ENCODE peak calls at places on chromosomes 13 and 19, in six cellular contexts. One of them, this sample, is unnamed.

GRCh38 chr19:41192574-41193419 is at the start of gene CYP2S1:
- DNase-seq in K562: peak
- DNase-seq in GM12878: no peak
- DNase-seq in GM12891: no peak
- DNase-seq in H1: no peak
- DNase-seq in HepG2: no peak
- DNase-seq in this sample: no peak

GRCh38 chr13:70249332-70250064 is 141.2 kb upstream of the KLHL1 start:
- DNase-seq in GM12878: no peak
- DNase-seq in K562: no peak
- DNase-seq in HepG2: peak
- DNase-seq in GM12891: no peak
- DNase-seq in H1: peak
- DNase-seq in this sample: no peak

GRCh38 chr13:76884167-76884566 is 2.0 kb downstream of the KCTD12 start:
- DNase-seq in HepG2: no peak
- DNase-seq in K562: no peak
- DNase-seq in GM12878: no peak
- DNase-seq in H1: peak
- DNase-seq in GM12891: no peak
- DNase-seq in this sample: no peak

GRCh38 chr13:49579501-49579900 is 5.9 kb downstream of the RCBTB1 start:
- DNase-seq in H1: no peak
- DNase-seq in HepG2: no peak
- DNase-seq in GM12878: no peak
- DNase-seq in GM12891: no peak
- DNase-seq in K562: no peak
- DNase-seq in this sample: no peak

GRCh38 chr13:99289674-99290337 is 17.4 kb downstream of the GPR183 start:
- DNase-seq in GM12878: no peak
- DNase-seq in HepG2: no peak
- DNase-seq in GM12891: no peak
- DNase-seq in K562: no peak
- DNase-seq in H1: no peak
- DNase-seq in this sample: no peak

GRCh38 chr13:59360108-59360507 is 803.6 kb downstream of the DIAPH3 start:
- DNase-seq in H1: no peak
- DNase-seq in GM12878: no peak
- DNase-seq in GM12891: no peak
- DNase-seq in HepG2: no peak
- DNase-seq in K562: no peak
- DNase-seq in this sample: no peak

GRCh38 chr13:75151081-75151643 is 330.8 kb downstream of the TBC1D4 start:
- DNase-seq in H1: no peak
- DNase-seq in K562: no peak
- DNase-seq in HepG2: no peak
- DNase-seq in GM12878: no peak
- DNase-seq in GM12891: no peak
- DNase-seq in this sample: no peak

GRCh38 chr13:49435992-49436391 is 7.9 kb downstream of the CAB39L start:
- DNase-seq in HepG2: no peak
- DNase-seq in H1: no peak
- DNase-seq in K562: no peak
- DNase-seq in GM12878: no peak
- DNase-seq in GM12891: no peak
- DNase-seq in this sample: no peak

GRCh38 chr19:55468054-55468393 is 3.5 kb upstream of the C19orf85 start:
- DNase-seq in H1: no peak
- DNase-seq in HepG2: no peak
- DNase-seq in GM12878: no peak
- DNase-seq in K562: no peak
- DNase-seq in GM12891: no peak
- DNase-seq in this sample: no peak

GRCh38 chr19:55465460-55466245 is 1.1 kb upstream of the C19orf85 start:
- DNase-seq in K562: no peak
- DNase-seq in GM12891: no peak
- DNase-seq in H1: no peak
- DNase-seq in HepG2: no peak
- DNase-seq in GM12878: no peak
- DNase-seq in this sample: no peak

GRCh38 chr19:55464669-55465068 is at the start of gene C19orf85:
- DNase-seq in K562: no peak
- DNase-seq in H1: no peak
- DNase-seq in GM12891: no peak
- DNase-seq in HepG2: no peak
- DNase-seq in GM12878: no peak
- DNase-seq in this sample: no peak

GRCh38 chr19:55466246-55466614 is 1.7 kb upstream of the C19orf85 start:
- DNase-seq in GM12891: no peak
- DNase-seq in H1: no peak
- DNase-seq in GM12878: no peak
- DNase-seq in K562: no peak
- DNase-seq in HepG2: no peak
- DNase-seq in this sample: no peak

DNA sequence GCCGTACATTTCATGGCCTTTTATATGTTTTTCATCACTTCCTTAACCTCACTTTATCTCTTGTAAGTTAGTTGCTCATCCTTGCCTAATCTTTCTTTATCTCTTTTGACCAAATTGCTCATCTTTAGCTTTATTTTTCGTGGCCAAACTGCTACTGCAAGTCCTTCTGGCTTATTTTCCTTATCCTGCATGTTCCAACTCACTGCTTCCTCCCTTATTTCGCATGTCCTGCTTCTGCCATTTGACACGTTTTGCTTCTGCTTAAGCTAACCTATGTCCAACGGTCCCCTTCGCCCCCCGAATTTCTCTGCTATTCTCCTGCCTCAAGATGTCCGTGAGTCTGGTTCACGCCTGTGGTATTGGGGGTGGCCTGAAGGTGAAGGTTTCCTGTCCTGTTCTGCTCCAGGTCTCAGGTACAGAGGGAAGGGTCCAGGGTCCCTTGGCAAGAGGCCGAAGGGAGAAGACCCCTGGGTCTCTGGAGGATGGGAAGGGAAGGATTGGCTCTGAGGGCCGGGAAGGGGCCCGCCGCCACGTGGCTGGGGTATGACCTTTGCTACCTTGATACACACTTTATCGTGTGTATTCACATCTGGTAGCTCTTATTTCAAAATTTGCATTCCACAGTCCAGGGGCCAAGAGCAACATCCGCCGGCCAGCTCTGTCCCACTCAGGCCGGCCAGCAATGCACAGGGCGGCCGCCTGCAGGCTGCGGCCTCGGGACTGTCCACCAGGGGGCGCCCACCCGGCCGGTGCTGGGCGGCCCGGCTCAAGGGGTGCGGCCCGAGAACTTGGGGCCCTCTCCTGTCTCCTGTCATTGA is 2.9 kb upstream of the C19orf85 start:
- DNase-seq in GM12891: peak
- DNase-seq in GM12878: no peak
- DNase-seq in K562: peak
- DNase-seq in HepG2: peak
- DNase-seq in H1: no peak
- DNase-seq in this sample: peak
- TF ChIP-seq POLR2A in GM12891: no peak
- TF ChIP-seq POLR2A in GM12878: no peak
- TF ChIP-seq POLR2A in K562: no peak
- TF ChIP-seq POLR2A in HepG2: no peak
- TF ChIP-seq POLR2A in H1: no peak
- TF ChIP-seq POLR2A in this sample: no peak

GRCh38 chr19:55079400-55080038 is 3.9 kb downstream of the EPS8L1 start:
- DNase-seq in HepG2: no peak
- DNase-seq in H1: no peak
- DNase-seq in K562: no peak
- DNase-seq in GM12891: no peak
- DNase-seq in GM12878: no peak
- DNase-seq in this sample: no peak

GRCh38 chr19:55080121-55080914 is 4.6 kb downstream of the EPS8L1 start:
- DNase-seq in HepG2: peak
- DNase-seq in GM12878: no peak
- DNase-seq in K562: peak
- DNase-seq in GM12891: no peak
- DNase-seq in H1: no peak
- DNase-seq in this sample: no peak

GRCh38 chr19:55082023-55082851 is 6.6 kb downstream of the EPS8L1 start:
- DNase-seq in GM12878: no peak
- DNase-seq in GM12891: no peak
- DNase-seq in K562: peak
- DNase-seq in HepG2: no peak
- DNase-seq in H1: no peak
- DNase-seq in this sample: no peak

GRCh38 chr19:55081773-55082022 is 6.0 kb downstream of the EPS8L1 start:
- DNase-seq in H1: no peak
- DNase-seq in GM12891: no peak
- DNase-seq in HepG2: no peak
- DNase-seq in GM12878: no peak
- DNase-seq in K562: no peak
- DNase-seq in this sample: no peak

GRCh38 chr19:55080915-55081772 is 5.5 kb downstream of the EPS8L1 start:
- DNase-seq in K562: peak
- DNase-seq in GM12891: peak
- DNase-seq in H1: peak
- DNase-seq in HepG2: peak
- DNase-seq in GM12878: peak
- DNase-seq in this sample: peak
- TF ChIP-seq TAF1 in K562: peak
- TF ChIP-seq TAF1 in GM12891: no peak
- TF ChIP-seq TAF1 in H1: peak
- TF ChIP-seq TAF1 in HepG2: no peak
- TF ChIP-seq TAF1 in GM12878: no peak
- TF ChIP-seq TAF1 in this sample: no peak

GRCh38 chr19:8611391-8611883 is 922 bp upstream of the ADAMTS10 start:
- DNase-seq in H1: no peak
- DNase-seq in HepG2: no peak
- DNase-seq in GM12878: no peak
- DNase-seq in GM12891: no peak
- DNase-seq in K562: no peak
- DNase-seq in this sample: no peak

GRCh38 chr19:8608858-8609209 is 1.7 kb downstream of the ADAMTS10 start:
- DNase-seq in GM12891: no peak
- DNase-seq in GM12878: no peak
- DNase-seq in HepG2: no peak
- DNase-seq in K562: no peak
- DNase-seq in H1: no peak
- DNase-seq in this sample: no peak

GRCh38 chr19:8610928-8611284 is 391 bp upstream of the ADAMTS10 start:
- DNase-seq in GM12891: no peak
- DNase-seq in GM12878: no peak
- DNase-seq in K562: no peak
- DNase-seq in HepG2: no peak
- DNase-seq in H1: no peak
- DNase-seq in this sample: no peak

GRCh38 chr19:8610041-8610927 is at the start of gene ADAMTS10:
- DNase-seq in GM12891: no peak
- DNase-seq in H1: no peak
- DNase-seq in HepG2: no peak
- DNase-seq in K562: peak
- DNase-seq in GM12878: no peak
- DNase-seq in this sample: no peak

DNA sequence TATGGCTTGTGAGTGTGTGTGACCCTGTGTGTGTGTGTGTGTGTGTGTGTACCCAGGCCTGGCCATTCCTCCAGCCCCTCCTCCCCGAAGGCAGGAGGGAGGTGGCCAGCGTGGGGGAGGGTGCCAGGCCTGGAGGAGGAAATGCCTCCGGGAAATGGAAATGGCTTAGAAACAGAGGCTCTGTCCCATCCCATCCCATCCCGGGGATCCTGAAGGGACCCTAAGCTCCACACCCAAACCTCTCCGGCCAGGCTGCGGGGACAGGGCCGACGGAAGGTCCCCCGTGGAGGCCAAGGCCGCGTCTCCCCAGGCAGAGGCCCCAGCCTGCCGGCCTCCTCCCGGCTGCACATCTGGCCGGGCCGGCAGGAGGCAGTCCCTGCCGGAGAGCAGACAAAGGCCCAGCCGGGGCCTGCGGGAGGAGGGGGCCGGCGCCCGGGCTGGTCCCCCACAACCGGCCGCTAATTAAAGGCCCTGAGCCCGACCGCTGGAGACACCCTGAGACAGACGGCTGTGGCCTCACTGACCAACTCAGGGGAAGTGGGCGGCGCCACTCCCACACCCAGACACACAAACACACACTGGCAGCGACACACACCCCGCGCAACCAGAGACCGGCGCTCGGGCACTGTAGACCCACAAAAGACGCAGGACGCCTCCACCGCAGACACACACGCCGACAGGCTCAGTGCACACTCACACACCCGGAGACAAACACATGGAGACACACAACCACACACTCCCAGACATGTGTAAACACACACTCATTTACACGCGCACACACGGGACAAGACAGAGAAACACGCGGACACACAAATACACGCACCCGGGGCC is 1.1 kb downstream of the ADAMTS10 start:
- DNase-seq in K562: peak
- DNase-seq in HepG2: peak
- DNase-seq in GM12878: no peak
- DNase-seq in GM12891: no peak
- DNase-seq in H1: peak
- DNase-seq in this sample: no peak
- TF ChIP-seq POLR2AphosphoS5 in K562: no peak
- TF ChIP-seq POLR2AphosphoS5 in HepG2: no peak
- TF ChIP-seq POLR2AphosphoS5 in GM12878: no peak
- TF ChIP-seq POLR2AphosphoS5 in GM12891: no peak
- TF ChIP-seq POLR2AphosphoS5 in H1: no peak
- TF ChIP-seq POLR2AphosphoS5 in this sample: no peak

GRCh38 chr19:459724-460511 is 915 bp downstream of the SHC2 start:
- DNase-seq in HepG2: peak
- DNase-seq in K562: peak
- DNase-seq in GM12878: no peak
- DNase-seq in GM12891: no peak
- DNase-seq in H1: no peak
- DNase-seq in this sample: no peak

GRCh38 chr19:461664-462551 is 1.1 kb upstream of the SHC2 start:
- DNase-seq in H1: no peak
- DNase-seq in GM12878: no peak
- DNase-seq in GM12891: no peak
- DNase-seq in K562: peak
- DNase-seq in HepG2: peak
- DNase-seq in this sample: no peak

GRCh38 chr19:458091-459042 is 2.5 kb downstream of the SHC2 start:
- DNase-seq in K562: no peak
- DNase-seq in H1: no peak
- DNase-seq in GM12891: no peak
- DNase-seq in HepG2: no peak
- DNase-seq in GM12878: no peak
- DNase-seq in this sample: no peak

GRCh38 chr19:463483-464130 is 2.8 kb upstream of the SHC2 start:
- DNase-seq in GM12878: no peak
- DNase-seq in H1: no peak
- DNase-seq in HepG2: no peak
- DNase-seq in K562: no peak
- DNase-seq in GM12891: no peak
- DNase-seq in this sample: no peak

DNA sequence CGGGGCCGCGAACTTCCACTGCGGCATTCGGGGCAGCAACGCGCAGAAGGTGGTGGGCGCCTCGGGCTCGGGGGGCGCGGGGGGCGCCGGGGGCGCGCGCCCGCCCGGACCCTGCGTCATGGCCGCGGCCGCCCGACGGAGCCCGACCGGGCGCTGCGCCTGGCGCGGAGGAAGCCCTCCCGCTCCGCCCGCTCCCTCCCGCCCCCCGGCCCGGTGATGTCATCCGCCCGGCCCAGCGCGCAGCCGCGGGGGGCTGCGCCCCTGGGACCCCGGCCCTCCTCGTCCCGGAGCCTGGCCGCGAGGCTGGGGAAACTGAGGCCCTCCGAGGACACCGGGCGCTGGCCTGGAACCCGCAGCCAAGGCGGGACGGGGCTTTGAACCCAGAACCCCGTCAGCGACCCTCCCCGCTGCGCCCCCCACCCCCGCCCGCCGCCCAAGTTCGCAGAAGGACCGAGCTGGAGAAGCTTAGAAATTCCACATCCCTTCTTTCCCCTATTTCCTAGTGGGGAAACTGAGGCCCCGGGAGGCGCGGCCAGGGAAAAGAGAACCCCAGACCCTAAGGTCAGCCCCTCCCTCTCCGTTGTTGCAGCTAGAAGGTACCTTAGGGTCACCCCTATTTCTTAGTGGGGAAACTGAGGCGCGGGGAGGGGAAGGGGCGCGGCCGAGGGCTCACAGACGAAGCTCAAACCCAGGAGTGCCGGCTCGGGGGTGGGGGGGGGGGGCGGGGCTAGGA is at the start of gene SHC2:
- DNase-seq in K562: peak
- DNase-seq in HepG2: no peak
- DNase-seq in H1: no peak
- DNase-seq in GM12891: no peak
- DNase-seq in GM12878: no peak
- DNase-seq in this sample: no peak
- TF ChIP-seq POLR2A in K562: no peak
- TF ChIP-seq POLR2A in HepG2: no peak
- TF ChIP-seq POLR2A in H1: no peak
- TF ChIP-seq POLR2A in GM12891: no peak
- TF ChIP-seq POLR2A in GM12878: no peak
- TF ChIP-seq POLR2A in this sample: no peak